ENCODE peak calls at places on chromosomes 1 and 21, in seven cellular contexts. O is astrocyte; H is adrenal gland; L is keratinocyte; Z is SJSA1; F is effector memory CD4-positive, alpha-beta T cell; W is A549. C is an unnamed sample.

GRCh38 chr1:169155675-169156074 is 49.2 kb downstream of the ATP1B1 start:
- DNase-seq in L (no peak), Z (no peak), O (no peak), W (no peak), F (no peak), H (no peak), C (no peak)

GRCh38 chr1:10424034-10424433 is 6.2 kb upstream of the CENPS start:
- DNase-seq in W (peak; percentile 77), L (no peak), O (no peak), F (no peak), Z (no peak), H (peak; percentile 41), C (no peak)

GRCh38 chr1:20371411-20371810 is 80.7 kb downstream of the VWA5B1 start:
- DNase-seq in O (peak; percentile 18), W (no peak), F (no peak), L (no peak), H (no peak), Z (no peak), C (no peak)

GRCh38 chr1:227951624-227952373 is 4.1 kb upstream of the WNT9A start:
- DNase-seq in F (no peak), W (no peak), L (no peak), Z (peak; percentile 42), O (no peak), H (no peak), C (no peak)

GRCh38 chr1:112840631-112841624 is 115.1 kb downstream of the SLC16A1 start:
- DNase-seq in F (no peak), O (no peak), L (no peak), W (no peak), Z (no peak), H (no peak), C (no peak)

GRCh38 chr1:42420911-42421585 is 34.8 kb downstream of the ZMYND12 start:
- DNase-seq in W (no peak), F (no peak), O (peak; percentile 98), H (peak; percentile 46), Z (no peak), L (no peak), C (peak; percentile 59)

GRCh38 chr1:173871091-173871490 is 2.9 kb downstream of the ZBTB37 start:
- DNase-seq in F (no peak), W (no peak), H (no peak), Z (no peak), O (no peak), L (no peak), C (no peak)

GRCh38 chr1:107593436-107594209 is 371.4 kb downstream of the VAV3 start:
- DNase-seq in Z (no peak), F (no peak), H (no peak), O (no peak), W (no peak), L (no peak), C (no peak)

GRCh38 chr1:180918519-180918918 is 5.8 kb downstream of the KIAA1614 start:
- DNase-seq in Z (no peak), L (no peak), F (no peak), W (no peak), O (no peak), H (no peak), C (no peak)

GRCh38 chr1:24713176-24713575 is 32.1 kb upstream of the CLIC4 start:
- DNase-seq in O (peak; percentile 82), H (no peak), W (no peak), L (peak; percentile 58), F (no peak), Z (no peak), C (no peak)

DNA sequence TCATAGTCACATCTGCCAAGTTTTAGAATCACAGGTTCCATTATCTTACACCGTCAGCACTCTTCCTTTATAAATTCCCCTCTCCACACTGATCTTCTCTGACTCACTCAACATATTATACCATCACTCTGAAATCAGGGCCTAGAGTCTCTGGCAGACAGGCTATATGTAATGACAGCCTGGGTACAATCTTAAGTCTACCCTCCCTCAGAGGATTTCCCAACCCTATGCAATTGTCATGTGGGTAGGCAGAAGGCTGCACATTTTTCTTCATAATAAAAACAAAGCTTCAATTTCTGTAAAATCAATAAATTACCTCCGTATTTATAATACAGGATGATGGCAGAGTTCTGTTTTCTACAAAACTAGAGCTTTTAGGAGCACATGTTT is 138.0 kb downstream of the RERE start:
- DNase-seq in H (no peak), Z (no peak), O (peak; percentile 50), F (no peak), L (no peak), W (no peak), C (no peak)
- H3K4me1 ChIP-seq in H (no peaks in the 10 kb centered on the region), Z (peaks cover 42% of the 10 kb centered on the region), O (peaks cover 11% of the 10 kb centered on the region), F (peaks cover 3% of the 10 kb centered on the region), L (peaks cover 20% of the 10 kb centered on the region), W (peaks cover 58% of the 10 kb centered on the region), C (peaks cover 44% of the 10 kb centered on the region)

DNA sequence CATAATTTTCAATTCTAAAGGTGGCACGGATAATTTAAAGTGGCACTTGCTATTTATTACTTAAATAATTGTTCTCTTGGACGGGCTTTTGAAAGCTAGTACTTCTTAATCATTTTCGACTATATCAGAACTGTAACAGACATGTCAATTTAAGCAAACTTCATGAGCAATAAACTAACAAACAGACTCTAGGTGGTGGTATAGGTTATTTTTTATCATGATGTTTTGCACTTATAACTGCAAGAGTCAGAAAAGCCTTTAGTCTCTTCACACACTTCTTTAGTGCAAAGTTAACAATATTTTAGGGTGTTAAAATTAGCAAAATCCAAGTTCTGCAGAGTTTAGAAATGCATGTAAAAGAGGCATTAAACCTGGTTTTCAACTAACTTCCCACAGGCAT is 2.2 kb downstream of the NRIP1 start:
- DNase-seq in H (no peak), F (no peak), Z (no peak), W (peak; percentile 35), O (no peak), L (no peak), C (no peak)
- H3K4me1 ChIP-seq in H (peaks cover 33% of the 10 kb centered on the region), F (peaks cover 8% of the 10 kb centered on the region), Z (peaks cover 53% of the 10 kb centered on the region), W (peaks cover 28% of the 10 kb centered on the region), O (peaks cover 40% of the 10 kb centered on the region), L (peaks cover 23% of the 10 kb centered on the region), C (peaks cover 57% of the 10 kb centered on the region)

DNA sequence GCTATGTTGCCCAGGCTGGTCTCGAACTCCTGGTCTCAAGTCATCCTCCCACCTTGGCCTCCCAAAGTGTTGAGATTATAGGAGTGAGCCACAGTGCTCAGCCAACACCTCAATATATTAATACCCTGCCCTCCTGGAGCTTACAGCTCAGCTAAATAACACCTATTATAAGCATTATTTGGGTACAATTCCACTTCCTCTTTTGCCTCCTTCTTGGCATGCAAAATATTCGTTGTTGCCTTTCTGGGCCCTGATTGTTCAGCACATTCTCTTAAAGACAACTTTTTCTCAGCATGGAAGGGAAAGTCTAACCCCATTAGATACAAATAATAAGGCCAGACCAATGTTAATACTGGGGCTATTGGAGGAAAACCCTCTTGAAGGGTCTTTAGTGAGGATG is 2.8 kb downstream of the PAQR7 start:
- DNase-seq in L (no peak), F (no peak), H (no peak), Z (no peak), O (no peak), W (no peak), C (no peak)
- H3K4me1 ChIP-seq in L (peaks cover 50% of the 10 kb centered on the region), F (peaks cover 10% of the 10 kb centered on the region), H (peaks cover 56% of the 10 kb centered on the region), Z (peaks cover 17% of the 10 kb centered on the region), O (peaks cover 16% of the 10 kb centered on the region), W (peaks cover 49% of the 10 kb centered on the region), C (peaks cover 23% of the 10 kb centered on the region)

GRCh38 chr21:42524341-42525227 is 10.9 kb downstream of the SLC37A1 start:
- DNase-seq in W (no peak), H (no peak), L (no peak), Z (no peak), O (peak; percentile 56), F (no peak), C (peak; percentile 75)

GRCh38 chr21:42527127-42527488 is 13.5 kb downstream of the SLC37A1 start:
- DNase-seq in W (no peak), O (no peak), Z (no peak), H (no peak), L (no peak), F (no peak), C (no peak)

GRCh38 chr21:42525228-42525604 is 11.6 kb downstream of the SLC37A1 start:
- DNase-seq in Z (no peak), W (no peak), O (no peak), F (no peak), H (no peak), L (no peak), C (no peak)

GRCh38 chr21:42526379-42526727 is 12.7 kb downstream of the SLC37A1 start:
- DNase-seq in Z (no peak), F (no peak), W (no peak), H (peak; percentile 60), L (no peak), O (no peak), C (peak; percentile 66)

GRCh38 chr21:42525676-42526378 is 12.2 kb downstream of the SLC37A1 start:
- DNase-seq in W (no peak), Z (no peak), L (no peak), F (no peak), O (no peak), H (no peak), C (no peak)
- H3K4me1 ChIP-seq in W (no peaks in the 10 kb centered on the region), Z (peaks cover 28% of the 10 kb centered on the region), L (peaks cover 5% of the 10 kb centered on the region), F (peaks cover 19% of the 10 kb centered on the region), O (peaks cover 15% of the 10 kb centered on the region), H (peaks cover 13% of the 10 kb centered on the region), C (peaks cover 15% of the 10 kb centered on the region)

GRCh38 chr1:111517464-111518225 is 14.2 kb upstream of the ADORA3 start:
- DNase-seq in O (no peak), H (no peak), Z (no peak), L (no peak), F (no peak), W (no peak), C (no peak)

GRCh38 chr1:111516008-111516535 is 12.6 kb upstream of the ADORA3 start:
- DNase-seq in F (no peak), W (no peak), H (peak; percentile 65), O (peak; percentile 71), L (no peak), Z (no peak), C (peak; percentile 79)

GRCh38 chr1:111512132-111512874 is 8.9 kb upstream of the ADORA3 start:
- DNase-seq in W (no peak), F (no peak), L (no peak), H (no peak), Z (no peak), O (no peak), C (peak; percentile 49)

GRCh38 chr1:111513410-111514020 is 10.1 kb upstream of the ADORA3 start:
- DNase-seq in Z (no peak), W (no peak), F (no peak), O (no peak), H (peak; percentile 48), L (no peak), C (peak; percentile 60)

DNA sequence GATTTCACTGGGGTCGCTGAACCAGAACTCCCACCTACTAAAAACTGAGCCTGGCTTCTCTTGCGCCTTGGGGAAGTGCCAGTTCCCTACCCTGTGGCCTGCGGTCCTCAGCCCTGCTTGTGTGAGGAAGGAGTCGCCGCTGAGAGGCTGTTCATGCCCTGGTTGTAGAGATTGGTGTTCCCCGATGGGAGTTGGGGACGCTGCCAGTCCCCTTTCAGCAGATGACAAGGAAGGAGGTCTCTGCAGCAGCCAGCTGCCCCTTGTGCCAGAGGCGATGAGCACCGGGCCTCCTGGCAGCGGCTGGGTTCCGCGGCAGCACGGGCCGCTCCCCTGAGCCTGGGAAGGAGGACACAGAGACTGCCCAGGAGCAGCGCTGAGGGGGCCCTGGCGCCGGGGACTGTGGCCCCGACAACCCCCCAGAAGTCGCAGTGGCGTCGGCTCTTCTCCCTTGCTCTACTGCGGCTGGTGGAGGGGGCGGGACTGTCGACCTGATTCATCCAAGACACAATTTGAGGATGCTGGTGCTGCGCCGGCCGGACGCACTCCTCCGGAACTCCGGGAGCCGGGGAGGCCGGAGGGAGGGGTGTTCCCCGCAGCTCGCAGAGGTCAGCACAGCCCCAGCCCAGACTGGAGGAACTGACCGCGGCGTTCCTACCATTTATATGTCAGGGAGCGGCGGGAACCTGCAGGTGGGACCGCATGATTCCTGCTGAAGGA is 12.0 kb upstream of the ADORA3 start:
- DNase-seq in O (peak; percentile 57), H (peak; percentile 61), Z (no peak), L (no peak), W (no peak), F (no peak), C (peak; percentile 93)
- H3K4me1 ChIP-seq in O (peaks cover 15% of the 10 kb centered on the region), H (peaks cover 7% of the 10 kb centered on the region), Z (no peaks in the 10 kb centered on the region), L (peaks cover 4% of the 10 kb centered on the region), W (no peaks in the 10 kb centered on the region), F (peaks cover 54% of the 10 kb centered on the region), C (peaks cover 5% of the 10 kb centered on the region)

C was measured in heart left ventricle.